ENCODE peak calls at places on chromosomes 13 and 19, in five cellular contexts. J is cardiac muscle cell; R is transverse colon; Z is esophagus muscularis mucosa; D is CD4-positive, CD25-positive, alpha-beta regulatory T cell. V is an unnamed sample.

GRCh38 chr19:27740396-27740795 is 1472.6 kb downstream of the UQCRFS1 start:
- DNase-seq in J (no peak), R (no peak), Z (no peak), D (no peak), V (peak)

GRCh38 chr13:52003551-52003950 is 7.7 kb downstream of the ATP7B start:
- DNase-seq in J (no peak), R (peak), Z (no peak), D (no peak), V (no peak)

GRCh38 chr19:46787331-46788100 is 878 bp downstream of the SLC1A5 start:
- DNase-seq in J (peak), R (peak), Z (peak), D (peak), V (no peak)

GRCh38 chr19:15437355-15438123 is 12.2 kb downstream of the WIZ start:
- DNase-seq in J (no peak), R (no peak), Z (no peak), D (no peak), V (no peak)

GRCh38 chr19:12880551-12881171 is 588 bp downstream of the DNASE2 start:
- DNase-seq in J (peak), R (no peak), Z (no peak), D (no peak), V (no peak)

GRCh38 chr19:29751932-29752331 is 36.9 kb upstream of the C19orf12 start:
- DNase-seq in J (no peak), R (no peak), Z (no peak), D (no peak), V (no peak)

GRCh38 chr13:21326155-21327030 is 132.7 kb downstream of the ZDHHC20 start:
- DNase-seq in J (peak), R (peak), Z (no peak), D (no peak), V (no peak)

GRCh38 chr19:5081441-5082161 is 112.7 kb downstream of the KDM4B start:
- DNase-seq in J (no peak), R (no peak), Z (no peak), D (no peak), V (no peak)

GRCh38 chr13:50691682-50692263 is 151.7 kb downstream of the DLEU7 start:
- DNase-seq in J (no peak), R (no peak), Z (no peak), D (no peak), V (no peak)

GRCh38 chr13:57286511-57287098 is 119.6 kb downstream of the PRR20E start:
- DNase-seq in J (no peak), R (no peak), Z (no peak), D (no peak), V (no peak)

GRCh38 chr19:801030-801860 is 4.0 kb downstream of the PTBP1 start:
- DNase-seq in J (peak), R (peak), Z (no peak), D (no peak), V (peak)

GRCh38 chr13:109212630-109213029 is 573.8 kb downstream of the IRS2 start:
- DNase-seq in J (no peak), R (no peak), Z (no peak), D (no peak), V (no peak)

GRCh38 chr13:99086869-99087129 is 108.9 kb upstream of the DOCK9 start:
- DNase-seq in J (no peak), R (peak), Z (no peak), D (no peak), V (peak)

GRCh38 chr13:99087130-99087953 is 109.5 kb upstream of the DOCK9 start:
- DNase-seq in J (peak), R (peak), Z (peak), D (peak), V (peak)

GRCh38 chr13:99086149-99086868 is 108.4 kb upstream of the DOCK9 start:
- DNase-seq in J (peak), R (peak), Z (no peak), D (peak), V (peak)

GRCh38 chr13:99085846-99086148 is 107.9 kb upstream of the DOCK9 start:
- DNase-seq in J (no peak), R (no peak), Z (no peak), D (no peak), V (no peak)

DNA sequence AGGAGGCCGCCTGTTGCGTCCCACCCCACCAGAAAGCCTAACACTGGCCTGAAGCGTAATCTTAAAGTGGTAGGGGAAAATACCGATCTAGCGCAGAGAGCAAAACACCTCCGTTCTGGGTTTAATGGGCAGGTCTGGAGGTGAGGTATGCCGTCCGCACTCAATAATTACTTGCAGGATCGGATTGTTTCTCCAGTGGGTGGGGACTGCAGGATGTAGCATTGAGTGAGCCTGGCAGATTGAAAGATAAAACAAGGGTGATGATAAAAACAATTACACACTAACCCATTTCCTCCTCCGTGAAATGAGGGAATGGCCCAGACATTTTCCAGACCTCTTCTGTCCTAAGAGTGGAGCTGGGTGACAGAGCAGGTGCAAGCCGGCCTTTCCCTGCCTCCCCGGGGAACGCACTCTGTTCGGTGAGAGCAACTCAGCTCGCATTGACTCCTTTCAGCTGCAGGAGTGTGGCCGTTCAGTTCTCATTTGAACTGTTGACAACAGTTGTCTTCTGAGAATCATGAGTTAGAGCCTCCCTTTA is 110.2 kb upstream of the DOCK9 start:
- DNase-seq in J (no peak), R (peak), Z (no peak), D (no peak), V (no peak)
- H3K27ac ChIP-seq in J (peak), R (peak), Z (peak), D (peak), V (peak)

GRCh38 chr13:111474136-111475002 is 153.9 kb downstream of the TEX29 start:
- DNase-seq in J (peak), R (no peak), Z (no peak), D (no peak), V (no peak)
- H3K27ac ChIP-seq in J (no peak), R (no peak), Z (no peak), D (no peak), V (no peak)

DNA sequence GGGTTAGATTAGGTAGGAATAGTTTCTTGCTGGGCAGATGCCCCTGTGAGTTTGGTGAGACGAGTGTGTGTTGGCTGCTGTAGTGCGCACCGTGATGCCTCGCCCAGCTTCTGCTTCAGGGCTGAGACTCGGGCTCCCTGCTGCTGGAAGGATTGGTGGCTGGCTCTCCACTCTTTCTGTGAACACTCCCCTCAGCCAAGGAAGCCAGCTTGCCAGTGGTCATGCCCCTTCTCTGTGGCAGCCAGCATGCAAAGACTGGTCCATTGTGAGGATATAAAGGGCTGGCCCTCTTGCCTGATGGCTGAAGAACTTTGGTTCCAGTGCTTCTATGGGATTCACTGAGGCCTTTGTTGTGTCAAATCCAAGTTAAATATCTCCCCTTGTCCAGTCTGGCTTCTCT is 2.9 kb upstream of the HTR2A start:
- DNase-seq in J (no peak), R (no peak), Z (no peak), D (no peak), V (no peak)
- H3K27ac ChIP-seq in J (no peak), R (no peak), Z (no peak), D (no peak), V (no peak)

DNA sequence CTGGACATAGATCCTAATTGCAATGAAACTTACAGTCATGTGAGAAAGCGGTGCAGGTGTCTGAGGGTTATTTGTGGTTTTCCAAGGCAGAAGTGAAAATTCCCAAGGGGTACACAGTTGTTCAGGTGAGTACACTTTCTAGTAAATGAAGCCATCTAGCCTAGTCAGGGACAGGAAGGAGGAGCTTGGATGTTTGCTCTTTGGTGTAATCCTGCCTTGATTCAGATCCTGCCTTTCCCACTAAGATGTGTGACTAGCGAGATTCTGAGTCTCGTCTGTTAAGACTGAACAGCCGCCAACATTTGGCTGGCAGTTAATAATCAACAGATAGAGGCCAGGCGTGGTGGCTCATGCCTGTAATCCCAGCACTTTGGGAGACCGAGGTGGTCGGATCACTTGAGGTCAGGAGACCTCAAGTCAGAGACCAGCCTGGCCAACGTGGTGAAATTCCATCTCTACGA is 2.5 kb downstream of the RPS9 start:
- DNase-seq in J (peak), R (no peak), Z (no peak), D (no peak), V (peak)
- H3K27ac ChIP-seq in J (no peak), R (peak), Z (no peak), D (no peak), V (peak)